ENCODE peak calls at places on chromosomes 1 and 21, in six cellular contexts. G is heart left ventricle, U is left ventricle myocardium inferior, B is EL, Q is memory B cell, F is KBM-7. L is an unnamed sample.
A peak's percentile ranks its signal among the peaks of the same experiment; 100 is the strongest.

GRCh38 chr1:150234647-150235435 is 1.1 kb downstream of the ANP32E start:
- DNase-seq in G (peak; percentile 86), U (peak; percentile 85), B (peak; percentile 87), Q (peak; percentile 74), F (peak; percentile 84), L (peak; percentile 96)

GRCh38 chr21:45618287-45618686 is 25.2 kb upstream of the PCBP3 start:
- DNase-seq in G (no peak), U (no peak), B (peak; percentile 60), Q (no peak), F (no peak), L (peak; percentile 54)

GRCh38 chr1:99599678-99600175 is 46.2 kb upstream of the PALMD start:
- DNase-seq in G (peak; percentile 26), U (peak; percentile 33), B (peak; percentile 95), Q (no peak), F (no peak), L (no peak)

GRCh38 chr1:159141584-159142518 is 29.6 kb upstream of the CADM3 start:
- DNase-seq in G (no peak), U (no peak), B (peak; percentile 78), Q (no peak), F (no peak), L (no peak)

GRCh38 chr1:38624341-38625039 is 235.1 kb downstream of the RRAGC start:
- DNase-seq in G (peak; percentile 36), U (peak; percentile 35), B (no peak), Q (no peak), F (no peak), L (no peak)

GRCh38 chr1:62439652-62440371 is 3.0 kb downstream of the USP1 start:
- DNase-seq in G (no peak), U (no peak), B (no peak), Q (no peak), F (peak; percentile 28), L (no peak)

GRCh38 chr1:164907666-164908065 is 348.7 kb downstream of the PBX1 start:
- DNase-seq in G (no peak), U (no peak), B (no peak), Q (no peak), F (no peak), L (no peak)

GRCh38 chr21:33451634-33452071 is 28.1 kb downstream of the TMEM50B start:
- DNase-seq in G (no peak), U (no peak), B (no peak), Q (no peak), F (no peak), L (no peak)

GRCh38 chr1:94922756-94923465 is 4.0 kb downstream of the CNN3 start:
- DNase-seq in G (no peak), U (no peak), B (peak; percentile 68), Q (no peak), F (no peak), L (no peak)

GRCh38 chr1:233730809-233731208 is 116.9 kb downstream of the KCNK1 start:
- DNase-seq in G (no peak), U (no peak), B (no peak), Q (no peak), F (no peak), L (no peak)

GRCh38 chr21:35377505-35378090 is 328.5 kb upstream of the RUNX1 start:
- DNase-seq in G (no peak), U (no peak), B (peak; percentile 55), Q (no peak), F (no peak), L (no peak)

GRCh38 chr1:22350171-22350961 is 101.3 kb upstream of the ZBTB40 start:
- DNase-seq in G (no peak), U (no peak), B (no peak), Q (no peak), F (no peak), L (no peak)

GRCh38 chr1:3590145-3590768 is 21.1 kb downstream of the MEGF6 start:
- DNase-seq in G (no peak), U (no peak), B (no peak), Q (no peak), F (no peak), L (no peak)

GRCh38 chr21:23811802-23812201 is 1795.5 kb downstream of the MRPL39 start:
- DNase-seq in G (no peak), U (no peak), B (no peak), Q (no peak), F (peak; percentile 29), L (no peak)

GRCh38 chr1:221810406-221810805 is 68.5 kb upstream of the DUSP10 start:
- DNase-seq in G (no peak), U (no peak), B (peak; percentile 94), Q (no peak), F (no peak), L (no peak)

GRCh38 chr1:6421266-6421665 is 1.5 kb upstream of the HES2 start:
- DNase-seq in G (no peak), U (no peak), B (no peak), Q (no peak), F (no peak), L (no peak)

GRCh38 chr1:20376171-20376570 is 85.5 kb downstream of the VWA5B1 start:
- DNase-seq in G (no peak), U (no peak), B (no peak), Q (no peak), F (no peak), L (no peak)

GRCh38 chr1:77888429-77889239 is at the start of gene NEXN:
- DNase-seq in G (peak; percentile 85), U (peak; percentile 90), B (peak; percentile 82), Q (peak; percentile 32), F (peak; percentile 75), L (peak; percentile 63)